ENCODE peak calls at places on chromosomes 13 and 19, in seven cellular contexts. T, Q, H, J, L, O and G are unnamed samples.

GRCh38 chr13:36820222-36820621 is 1.2 kb downstream of the RFXAP start:
- DNase-seq in O (no peak), J (no peak), T (no peak), H (no peak), L (no peak), Q (no peak), G (no peak)

GRCh38 chr19:31810536-31811109 is 461.4 kb upstream of the TSHZ3 start:
- DNase-seq in Q (no peak), H (no peak), T (no peak), J (no peak), L (no peak), O (no peak), G (no peak)

GRCh38 chr13:21673592-21674270 is 2.9 kb downstream of the FGF9 start:
- DNase-seq in L (peak; percentile 57), O (peak; percentile 29), T (no peak), H (no peak), Q (peak; percentile 31), J (peak; percentile 51), G (peak; percentile 59)

GRCh38 chr19:30540671-30541210 is 168.6 kb downstream of the ZNF536 start:
- DNase-seq in T (no peak), H (no peak), O (no peak), Q (no peak), J (no peak), L (no peak), G (no peak)

GRCh38 chr19:38917921-38918491 is 6.0 kb upstream of the CCER2 start:
- DNase-seq in T (no peak), Q (no peak), O (peak; percentile 14), J (no peak), H (no peak), L (no peak), G (no peak)

GRCh38 chr13:101915333-101915732 is 462.9 kb downstream of the ITGBL1 start:
- DNase-seq in H (no peak), T (no peak), Q (no peak), L (no peak), O (no peak), J (no peak), G (no peak)

GRCh38 chr13:47459512-47459911 is 541.6 kb downstream of the SUCLA2 start:
- DNase-seq in L (no peak), T (no peak), H (no peak), J (no peak), O (peak; percentile 60), Q (peak; percentile 75), G (no peak)

GRCh38 chr19:42596391-42597071 is 1.8 kb upstream of the CEACAM8 start:
- DNase-seq in H (no peak), J (peak; percentile 43), T (no peak), Q (peak; percentile 7), L (peak; percentile 65), O (peak; percentile 20), G (no peak)

GRCh38 chr13:106523566-106523965 is 11.9 kb downstream of the EFNB2 start:
- DNase-seq in T (no peak), Q (peak; percentile 58), L (no peak), J (no peak), O (no peak), H (no peak), G (no peak)

GRCh38 chr19:49058592-49058991 is 1.0 kb upstream of the CGB7 start:
- DNase-seq in T (peak; percentile 18), H (no peak), Q (no peak), O (no peak), J (peak; percentile 64), L (no peak), G (no peak)

GRCh38 chr19:10517760-10518443 is 655 bp upstream of the S1PR5 start:
- DNase-seq in Q (no peak), H (no peak), J (no peak), T (no peak), O (peak; percentile 18), L (no peak), G (peak; percentile 61)

GRCh38 chr19:2385053-2385721 is 25.1 kb downstream of the TMPRSS9 start:
- DNase-seq in O (peak; percentile 55), J (no peak), H (no peak), T (no peak), L (peak; percentile 26), Q (peak; percentile 71), G (no peak)

GRCh38 chr19:55113570-55114039 is 3.8 kb downstream of the PPP1R12C start:
- DNase-seq in O (peak; percentile 94), T (peak; percentile 82), H (peak; percentile 82), L (peak; percentile 65), J (no peak), Q (peak; percentile 94), G (no peak)

GRCh38 chr19:45443462-45444317 is 20.0 kb upstream of the ERCC1 start:
- DNase-seq in Q (peak; percentile 84), L (peak; percentile 77), J (peak; percentile 70), H (peak; percentile 97), O (peak; percentile 93), T (peak; percentile 56), G (peak; percentile 70)

GRCh38 chr19:6674868-6675305 is 4.9 kb upstream of the TNFSF14 start:
- DNase-seq in L (peak; percentile 6), H (peak; percentile 84), J (peak; percentile 98), Q (peak; percentile 28), T (peak; percentile 22), O (peak; percentile 74), G (peak; percentile 80)

GRCh38 chr19:16283103-16283469 is 41.5 kb upstream of the KLF2 start:
- DNase-seq in T (no peak), Q (peak; percentile 56), L (no peak), H (no peak), O (no peak), J (no peak), G (no peak)

GRCh38 chr13:59371229-59371628 is 792.5 kb downstream of the DIAPH3 start:
- DNase-seq in Q (no peak), J (no peak), O (no peak), L (no peak), H (no peak), T (no peak), G (no peak)

GRCh38 chr13:82344867-82345266 is 1537.4 kb downstream of the SLITRK1 start:
- DNase-seq in O (no peak), J (no peak), T (no peak), L (no peak), Q (no peak), H (no peak), G (no peak)

GRCh38 chr19:9645466-9645865 is 24.4 kb upstream of the ZNF561 start:
- DNase-seq in J (no peak), O (no peak), H (no peak), Q (no peak), T (no peak), L (no peak), G (no peak)

GRCh38 chr19:3969435-3970312 is 1.2 kb downstream of the DAPK3 start:
- DNase-seq in Q (peak; percentile 68), T (peak; percentile 81), J (no peak), L (no peak), H (no peak), O (peak; percentile 83), G (no peak)

GRCh38 chr19:56121180-56122167 is at the start of gene ZNF787:
- DNase-seq in Q (peak; percentile 98), L (peak; percentile 99), O (peak; percentile 98), J (peak; percentile 97), T (peak; percentile 93), H (peak; percentile 97), G (peak; percentile 95)

GRCh38 chr19:18675779-18676178 is 7.7 kb upstream of the CRTC1 start:
- DNase-seq in Q (peak; percentile 16), J (peak; percentile 50), H (no peak), O (peak; percentile 40), L (no peak), T (no peak), G (no peak)
- TF ChIP-seq CTCF in Q (peak; percentile 34), J (peak; percentile 32), H (no peak), O (peak; percentile 56), L (peak; percentile 50), T (peak; percentile 57), G (no peak)

GRCh38 chr13:97810152-97810551 is 143.3 kb upstream of the IPO5 start:
- DNase-seq in J (no peak), T (no peak), H (no peak), L (no peak), Q (peak; percentile 40), O (peak; percentile 50), G (no peak)
- TF ChIP-seq CTCF in J (no peak), T (peak; percentile 42), H (no peak), L (peak; percentile 70), Q (peak; percentile 35), O (peak; percentile 64), G (no peak)

DNA sequence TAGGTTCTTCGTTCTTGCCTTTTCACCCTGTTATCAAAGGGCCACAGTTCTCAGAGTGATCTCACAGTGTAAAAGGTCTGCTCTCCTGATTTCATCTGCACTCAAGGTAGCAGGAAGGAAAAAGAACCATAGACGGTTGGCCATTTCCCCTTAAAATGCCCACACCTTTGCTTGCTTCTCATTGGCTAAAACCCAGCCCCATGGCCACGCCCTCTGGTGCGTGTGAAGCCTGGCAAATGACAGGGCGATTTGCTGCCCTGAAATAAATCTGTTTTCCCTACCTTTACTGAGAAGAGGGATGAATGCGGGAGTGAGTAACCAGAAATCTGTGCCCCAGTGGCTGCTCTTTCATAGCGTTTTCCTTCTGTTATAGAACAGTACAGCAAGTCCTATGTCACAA is 269.3 kb downstream of the POU4F1 start:
- DNase-seq in L (no peak), Q (no peak), J (no peak), T (no peak), H (no peak), O (no peak), G (no peak)
- TF ChIP-seq CTCF in L (no peak), Q (no peak), J (no peak), T (no peak), H (no peak), O (no peak), G (no peak)

DNA sequence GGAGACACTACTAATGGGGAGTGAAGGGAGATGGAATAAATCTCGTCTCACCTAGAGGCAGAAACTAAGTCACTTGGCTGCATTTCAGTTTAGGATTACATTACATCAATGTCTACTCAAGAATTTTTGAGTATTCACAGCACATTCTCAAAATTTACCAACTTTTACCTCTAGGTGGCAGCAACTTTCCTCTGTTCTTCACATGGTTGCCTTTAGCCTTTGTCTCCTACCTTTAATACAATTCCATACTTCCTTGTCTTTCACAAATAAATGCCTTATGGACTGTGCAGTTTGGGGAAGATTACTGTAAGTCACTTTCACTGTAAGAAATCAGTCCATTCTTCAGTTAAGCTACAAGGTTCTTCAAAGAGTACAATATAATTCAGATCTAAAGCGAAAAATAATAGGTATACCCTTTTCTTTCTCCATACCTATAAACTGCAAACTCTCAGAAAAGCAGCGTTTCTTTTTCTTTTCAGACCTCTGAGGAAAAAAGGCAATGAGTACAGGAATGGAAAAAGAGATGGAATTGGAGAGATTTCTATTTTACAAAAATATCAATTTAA is 379.4 kb downstream of the KLF12 start:
- DNase-seq in Q (peak; percentile 73), H (no peak), T (peak; percentile 55), O (peak; percentile 84), J (peak; percentile 12), L (peak; percentile 50), G (no peak)
- TF ChIP-seq CTCF in Q (peak; percentile 66), H (peak; percentile 54), T (peak; percentile 56), O (peak; percentile 65), J (peak; percentile 81), L (peak; percentile 83), G (peak; percentile 80)